ENCODE peak calls at places on chromosomes 13 and 19, in five cellular contexts. L, N, R, S and Y are unnamed samples.

GRCh38 chr19:29501816-29502580 is 23.8 kb upstream of the VSTM2B start:
- DNase-seq in S (no peak), R (peak; percentile 5), N (no peak), L (no peak), Y (no peak)

GRCh38 chr13:114148521-114148855 is 16.1 kb upstream of the RASA3 start:
- DNase-seq in N (peak; percentile 78), R (peak; percentile 50), S (no peak), L (no peak), Y (no peak)

GRCh38 chr13:74573654-74574053 is 439.4 kb upstream of the KLF12 start:
- DNase-seq in N (no peak), S (no peak), R (no peak), L (peak; percentile 67), Y (no peak)

GRCh38 chr13:114068723-114069322 is 63.6 kb downstream of the RASA3 start:
- DNase-seq in L (no peak), R (peak; percentile 26), S (no peak), N (no peak), Y (no peak)

GRCh38 chr13:113729329-113730019 is 29.6 kb upstream of the TMEM255B start:
- DNase-seq in R (peak; percentile 27), S (no peak), L (no peak), N (no peak), Y (no peak)

GRCh38 chr13:38803566-38803965 is 116.7 kb downstream of the FREM2 start:
- DNase-seq in R (no peak), N (no peak), L (no peak), S (no peak), Y (no peak)

GRCh38 chr19:33508009-33508408 is 13.6 kb downstream of the PEPD start:
- DNase-seq in N (no peak), S (no peak), L (no peak), R (no peak), Y (no peak)

GRCh38 chr19:18972301-18972831 is 31.3 kb upstream of the HOMER3 start:
- DNase-seq in L (no peak), S (no peak), R (no peak), N (no peak), Y (no peak)

GRCh38 chr13:22137361-22138050 is 466.6 kb downstream of the FGF9 start:
- DNase-seq in N (no peak), R (no peak), L (no peak), S (no peak), Y (no peak)

GRCh38 chr13:33953203-33953602 is 135.3 kb downstream of the RFC3 start:
- DNase-seq in S (no peak), N (no peak), L (no peak), R (no peak), Y (no peak)

GRCh38 chr13:81987159-81987558 is 1646.2 kb upstream of the SPRY2 start:
- DNase-seq in R (no peak), N (no peak), L (no peak), S (no peak), Y (no peak)

GRCh38 chr19:8635422-8635821 is 5.0 kb downstream of the NFILZ start:
- DNase-seq in R (no peak), L (no peak), N (no peak), S (no peak), Y (no peak)

GRCh38 chr13:73938375-73939070 is 195.7 kb downstream of the KLF12 start:
- DNase-seq in L (no peak), S (no peak), R (no peak), N (no peak), Y (no peak)

GRCh38 chr19:34540811-34541557 is 59.4 kb downstream of the WTIP start:
- DNase-seq in S (no peak), L (no peak), R (no peak), N (no peak), Y (no peak)

GRCh38 chr13:59607172-59607571 is 556.6 kb downstream of the DIAPH3 start:
- DNase-seq in S (no peak), N (no peak), L (no peak), R (no peak), Y (no peak)

GRCh38 chr13:98565726-98566577 is 11.0 kb downstream of the STK24 start:
- DNase-seq in R (peak; percentile 75), L (no peak), S (no peak), N (no peak), Y (no peak)

GRCh38 chr13:78598933-78599332 is 4.4 kb downstream of the POU4F1 start:
- DNase-seq in L (no peak), S (no peak), R (no peak), N (no peak), Y (no peak)

GRCh38 chr13:19634129-19634740 is 776 bp downstream of the MPHOSPH8 start:
- DNase-seq in L (peak; percentile 14), S (no peak), N (no peak), R (no peak), Y (no peak)

GRCh38 chr13:51953347-51953746 is 57.9 kb downstream of the ATP7B start:
- DNase-seq in R (no peak), S (no peak), N (no peak), L (no peak), Y (no peak)

GRCh38 chr19:5935473-5936307 is 21.6 kb downstream of the CAPS start:
- DNase-seq in R (no peak), N (no peak), L (no peak), S (no peak), Y (no peak)

GRCh38 chr19:19657397-19657783 is 6.1 kb downstream of the ATP13A1 start:
- DNase-seq in L (no peak), S (no peak), R (peak; percentile 18), N (no peak), Y (no peak)

GRCh38 chr19:7417671-7418324 is 69.1 kb downstream of the ARHGEF18 start:
- DNase-seq in S (no peak), L (no peak), N (no peak), R (no peak), Y (no peak)

GRCh38 chr19:42433503-42434260 is 6.5 kb upstream of the LIPE start:
- DNase-seq in N (peak; percentile 71), R (peak; percentile 90), L (peak; percentile 76), S (peak; percentile 64), Y (no peak)

GRCh38 chr19:19591133-19591825 is 27.2 kb downstream of the PBX4 start:
- DNase-seq in N (peak; percentile 53), R (no peak), S (peak; percentile 60), L (no peak), Y (no peak)

GRCh38 chr13:72757792-72758535 is 23.7 kb downstream of the DIS3 start:
- DNase-seq in R (no peak), L (no peak), N (no peak), S (no peak), Y (no peak)

GRCh38 chr19:51187395-51188226 is 37.3 kb upstream of the CD33 start:
- DNase-seq in S (no peak), R (no peak), N (no peak), L (no peak), Y (peak; percentile 79)

GRCh38 chr13:23579072-23579885 is 9.1 kb downstream of the TNFRSF19 start:
- DNase-seq in S (peak; percentile 93), N (peak; percentile 79), R (peak; percentile 94), L (peak; percentile 97), Y (peak; percentile 97)

GRCh38 chr19:10861118-10861651 is 10.2 kb upstream of the CARM1 start:
- DNase-seq in L (peak; percentile 66), N (no peak), R (peak; percentile 55), S (no peak), Y (no peak)

GRCh38 chr13:64924401-64924800 is 2305.7 kb downstream of the PCDH9 start:
- DNase-seq in R (no peak), N (no peak), S (no peak), L (no peak), Y (no peak)

GRCh38 chr13:101514695-101515275 is 62.3 kb downstream of the ITGBL1 start:
- DNase-seq in S (no peak), N (peak; percentile 22), R (no peak), L (peak; percentile 17), Y (no peak)

GRCh38 chr19:14871619-14872230 is 14.2 kb downstream of the OR7A17 start:
- DNase-seq in N (no peak), L (no peak), R (no peak), S (no peak), Y (no peak)
- TF ChIP-seq CTCF in N (no peak), L (peak; percentile 23), R (no peak), S (peak; percentile 15), Y (peak; percentile 44)

GRCh38 chr19:15195987-15196682 is 4.7 kb downstream of the NOTCH3 start:
- DNase-seq in L (no peak), S (peak; percentile 86), N (no peak), R (peak; percentile 92), Y (no peak)

GRCh38 chr19:15194938-15195337 is 5.9 kb downstream of the NOTCH3 start:
- DNase-seq in N (no peak), L (no peak), R (no peak), S (no peak), Y (no peak)

GRCh38 chr19:15196683-15197005 is 4.2 kb downstream of the NOTCH3 start:
- DNase-seq in N (no peak), L (no peak), R (no peak), S (no peak), Y (no peak)

GRCh38 chr19:15197275-15198005 is 3.4 kb downstream of the NOTCH3 start:
- DNase-seq in L (no peak), R (no peak), S (no peak), N (no peak), Y (no peak)

GRCh38 chr19:15195381-15195964 is 5.3 kb downstream of the NOTCH3 start:
- DNase-seq in N (no peak), R (peak; percentile 60), S (peak; percentile 74), L (peak; percentile 47), Y (no peak)
- TF ChIP-seq CTCF in N (no peak), R (no peak), S (no peak), L (no peak), Y (peak; percentile 41)

DNA sequence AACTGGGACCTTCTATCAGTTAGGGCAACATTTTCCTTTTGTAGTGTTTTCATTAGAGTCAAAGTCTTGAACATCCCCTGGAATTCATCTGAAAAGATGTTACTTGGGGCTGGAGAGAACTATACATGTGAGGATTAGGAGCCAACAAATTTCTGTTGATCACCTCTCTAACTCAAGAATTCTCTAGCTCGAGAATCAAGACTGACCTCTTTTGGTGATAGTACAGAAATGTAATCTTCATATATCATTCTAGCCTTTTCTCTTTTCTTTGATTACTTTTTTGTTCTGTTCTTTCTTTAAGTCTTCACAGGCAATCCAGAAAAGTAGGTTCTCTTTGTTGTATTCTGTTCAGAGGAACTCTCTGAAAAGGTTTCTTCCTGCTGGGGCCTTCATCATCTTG is 26.4 kb downstream of the ELF1 start:
- DNase-seq in N (no peak), R (no peak), L (no peak), S (no peak), Y (no peak)
- TF ChIP-seq CTCF in N (no peak), R (no peak), L (no peak), S (no peak), Y (peak; percentile 15)

DNA sequence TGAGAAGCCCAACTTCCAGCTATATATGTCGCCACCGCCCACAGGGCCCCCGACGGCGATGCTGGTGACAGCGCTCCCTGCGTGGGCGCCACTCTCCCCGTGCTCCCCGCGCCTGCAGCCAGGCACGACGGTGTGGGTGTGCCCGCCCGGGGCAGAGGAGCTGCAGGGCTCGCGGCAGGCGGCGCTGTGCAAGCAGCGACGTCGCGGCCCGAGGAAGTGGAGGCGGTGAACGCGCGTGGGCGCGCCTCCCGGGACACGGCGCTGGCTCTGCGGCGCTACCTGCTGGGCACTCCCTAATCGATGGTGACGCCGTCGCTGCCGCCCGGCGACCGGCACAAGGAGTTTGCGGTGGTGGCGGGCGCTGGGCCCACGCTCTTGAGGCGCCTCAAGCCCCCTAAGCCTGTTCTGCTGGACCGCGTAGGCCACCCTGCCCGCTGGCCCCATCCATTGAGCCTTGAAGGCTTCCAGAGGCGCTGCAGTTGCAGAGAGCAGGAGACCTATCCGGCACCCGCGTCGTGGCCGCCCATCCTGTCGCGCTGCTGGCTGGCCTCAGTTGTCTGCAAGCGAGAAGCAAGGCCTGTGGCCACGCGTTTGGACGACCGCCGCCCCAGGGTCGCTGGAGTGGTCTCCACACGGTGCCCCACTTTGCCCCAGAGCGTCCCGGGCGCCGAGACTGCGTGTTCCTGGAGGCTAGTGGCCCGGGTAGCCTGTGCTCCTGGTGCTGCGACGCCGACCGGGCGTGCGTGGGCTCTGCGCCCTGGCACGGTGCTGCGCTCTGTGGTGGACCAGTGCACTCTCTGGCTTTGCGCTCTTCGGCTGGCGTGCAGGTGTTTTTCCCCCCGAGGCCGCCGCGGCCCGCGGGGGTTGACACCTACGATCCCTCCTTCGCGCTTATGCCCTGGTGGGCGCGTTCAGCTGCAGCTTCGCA is 23.1 kb downstream of the LRFN3 start:
- DNase-seq in L (peak; percentile 35), R (peak; percentile 68), S (no peak), N (peak; percentile 66), Y (no peak)
- TF ChIP-seq CTCF in L (no peak), R (peak; percentile 19), S (no peak), N (peak; percentile 52), Y (peak; percentile 14)